ENCODE peak calls at places on chromosomes 13 and 19, in seven cellular contexts. One of them, this sample, is unnamed. For H3K4me1, the result is how much of the 10 kb centered on the place peaks cover.

GRCh38 chr19:33000910-33001309 is 28.9 kb downstream of the FAAP24 start:
- DNase-seq in CD8-positive, alpha-beta memory T cell: no peak
- DNase-seq in neural progenitor cell: no peak
- DNase-seq in IMR-90: no peak
- DNase-seq in uterus: no peak
- DNase-seq in transverse colon: no peak
- DNase-seq in hepatocyte: no peak
- DNase-seq in this sample: no peak

GRCh38 chr13:44148159-44148929 is 225.3 kb upstream of the SERP2 start:
- DNase-seq in CD8-positive, alpha-beta memory T cell: no peak
- DNase-seq in neural progenitor cell: peak
- DNase-seq in IMR-90: peak
- DNase-seq in uterus: no peak
- DNase-seq in transverse colon: no peak
- DNase-seq in hepatocyte: no peak
- DNase-seq in this sample: no peak

GRCh38 chr13:26132756-26133155 is 80.9 kb upstream of the SHISA2 start:
- DNase-seq in CD8-positive, alpha-beta memory T cell: no peak
- DNase-seq in neural progenitor cell: peak
- DNase-seq in IMR-90: peak
- DNase-seq in uterus: no peak
- DNase-seq in transverse colon: no peak
- DNase-seq in hepatocyte: no peak
- DNase-seq in this sample: no peak

GRCh38 chr13:101416181-101417042 is at the start of gene NALCN:
- DNase-seq in CD8-positive, alpha-beta memory T cell: no peak
- DNase-seq in neural progenitor cell: peak
- DNase-seq in IMR-90: no peak
- DNase-seq in uterus: no peak
- DNase-seq in transverse colon: no peak
- DNase-seq in hepatocyte: peak
- DNase-seq in this sample: no peak

GRCh38 chr19:46369817-46370216 is 22.9 kb downstream of the PPP5C start:
- DNase-seq in CD8-positive, alpha-beta memory T cell: no peak
- DNase-seq in neural progenitor cell: no peak
- DNase-seq in IMR-90: peak
- DNase-seq in uterus: no peak
- DNase-seq in transverse colon: no peak
- DNase-seq in hepatocyte: no peak
- DNase-seq in this sample: no peak

GRCh38 chr19:4354897-4355296 is 11.5 kb downstream of the MPND start:
- DNase-seq in CD8-positive, alpha-beta memory T cell: no peak
- DNase-seq in neural progenitor cell: no peak
- DNase-seq in IMR-90: no peak
- DNase-seq in uterus: no peak
- DNase-seq in transverse colon: no peak
- DNase-seq in hepatocyte: peak
- DNase-seq in this sample: no peak

GRCh38 chr19:17860993-17861360 is 1.3 kb downstream of the RPL18A start:
- DNase-seq in CD8-positive, alpha-beta memory T cell: no peak
- DNase-seq in neural progenitor cell: no peak
- DNase-seq in IMR-90: peak
- DNase-seq in uterus: no peak
- DNase-seq in transverse colon: no peak
- DNase-seq in hepatocyte: no peak
- DNase-seq in this sample: no peak

GRCh38 chr19:51751655-51752054 is at the start of gene FPR1:
- DNase-seq in CD8-positive, alpha-beta memory T cell: no peak
- DNase-seq in neural progenitor cell: no peak
- DNase-seq in IMR-90: no peak
- DNase-seq in uterus: no peak
- DNase-seq in transverse colon: no peak
- DNase-seq in hepatocyte: no peak
- DNase-seq in this sample: no peak

GRCh38 chr13:114146629-114147028 is 14.2 kb upstream of the RASA3 start:
- DNase-seq in CD8-positive, alpha-beta memory T cell: peak
- DNase-seq in neural progenitor cell: peak
- DNase-seq in IMR-90: no peak
- DNase-seq in uterus: no peak
- DNase-seq in transverse colon: no peak
- DNase-seq in hepatocyte: no peak
- DNase-seq in this sample: no peak

GRCh38 chr19:51508059-51508733 is 6.6 kb upstream of the SIGLEC12 start:
- DNase-seq in CD8-positive, alpha-beta memory T cell: no peak
- DNase-seq in neural progenitor cell: no peak
- DNase-seq in IMR-90: no peak
- DNase-seq in uterus: no peak
- DNase-seq in transverse colon: no peak
- DNase-seq in hepatocyte: no peak
- DNase-seq in this sample: no peak

GRCh38 chr19:5789201-5789795 is 1.7 kb downstream of the DUS3L start:
- DNase-seq in CD8-positive, alpha-beta memory T cell: no peak
- DNase-seq in neural progenitor cell: no peak
- DNase-seq in IMR-90: no peak
- DNase-seq in uterus: no peak
- DNase-seq in transverse colon: no peak
- DNase-seq in hepatocyte: no peak
- DNase-seq in this sample: no peak

DNA sequence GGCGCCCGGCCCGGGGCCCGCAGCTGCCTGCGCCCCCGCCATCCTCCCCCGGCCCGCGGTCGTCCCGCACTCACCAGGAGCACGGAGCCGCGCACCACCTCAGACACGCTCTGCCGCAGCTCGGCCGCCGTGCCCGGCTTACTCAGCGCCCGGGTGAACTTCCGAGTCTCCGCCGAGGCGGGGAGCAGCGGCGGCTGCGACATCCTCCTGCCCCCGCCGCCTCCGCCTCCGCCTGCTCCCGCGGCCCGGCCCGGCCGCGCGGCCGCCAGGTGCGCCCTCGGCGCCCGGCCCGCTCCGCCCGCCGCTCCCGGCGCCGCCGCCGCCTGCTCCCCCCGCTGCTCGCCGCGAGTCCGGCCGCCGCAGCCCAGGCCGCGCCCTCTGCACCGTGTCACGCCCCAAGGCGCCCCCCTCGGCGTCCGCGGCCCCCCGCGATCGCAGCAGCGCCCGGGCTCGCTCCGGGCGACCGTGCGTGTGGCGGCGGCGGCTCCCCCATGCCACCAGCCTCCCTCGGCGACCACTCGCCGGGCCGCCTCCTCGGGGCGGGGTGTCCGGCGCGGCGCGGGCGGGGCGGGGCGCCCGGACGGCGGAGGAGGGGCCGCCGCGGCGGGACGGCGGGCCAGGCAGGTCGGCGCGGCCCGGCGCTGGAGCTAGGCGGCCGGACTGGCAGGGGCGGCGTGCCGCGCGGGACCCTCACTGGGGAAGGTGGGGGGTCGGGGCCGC is 108.4 kb upstream of the DOCK9 start:
- DNase-seq in CD8-positive, alpha-beta memory T cell: peak
- DNase-seq in neural progenitor cell: peak
- DNase-seq in IMR-90: peak
- DNase-seq in uterus: peak
- DNase-seq in transverse colon: peak
- DNase-seq in hepatocyte: peak
- DNase-seq in this sample: peak
- H3K27ac ChIP-seq in CD8-positive, alpha-beta memory T cell: peak
- H3K27ac ChIP-seq in neural progenitor cell: no peak
- H3K27ac ChIP-seq in IMR-90: no peak
- H3K27ac ChIP-seq in uterus: peak
- H3K27ac ChIP-seq in transverse colon: peak
- H3K27ac ChIP-seq in hepatocyte: peak
- H3K27ac ChIP-seq in this sample: peak

DNA sequence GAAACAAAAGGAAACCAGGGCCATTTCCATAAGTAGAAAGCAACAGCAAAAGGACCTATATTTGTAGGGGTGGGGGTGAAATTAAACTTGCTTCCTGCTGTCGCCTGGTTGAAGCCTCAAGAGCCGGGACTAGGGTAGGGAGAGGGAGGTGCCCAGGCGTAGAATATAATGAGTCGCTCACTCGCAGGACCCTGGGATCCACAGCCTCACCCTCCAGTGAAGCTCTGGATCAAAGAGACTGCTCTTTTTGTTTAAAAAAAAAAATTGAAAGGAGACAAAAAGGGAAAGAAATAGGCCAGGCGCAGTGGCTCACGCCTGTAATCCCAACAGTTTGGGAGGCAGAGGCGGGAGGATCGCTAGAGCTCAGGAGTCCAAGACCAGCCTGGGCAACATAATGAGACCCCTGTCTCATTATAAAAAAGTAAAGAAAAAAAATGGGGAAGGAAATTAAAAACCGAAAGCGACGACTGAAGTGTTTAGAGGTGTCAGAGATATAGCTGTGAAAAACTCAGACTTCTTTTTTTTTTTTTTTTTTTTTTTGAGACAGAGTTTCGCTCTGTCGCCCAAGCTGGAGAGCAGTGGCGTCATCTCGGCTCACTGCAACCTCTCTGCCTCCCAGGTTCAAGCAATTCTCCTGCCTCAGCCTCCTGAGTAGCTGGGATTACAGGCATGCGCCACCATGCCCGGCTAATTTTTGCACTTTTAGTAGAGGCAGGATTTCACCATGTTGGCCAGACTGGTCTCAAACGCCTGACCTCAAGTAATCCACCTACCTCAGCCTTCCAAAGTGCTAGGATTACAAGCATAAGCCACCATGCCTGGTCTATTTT is 10.9 kb upstream of the ADGRE5 start:
- DNase-seq in CD8-positive, alpha-beta memory T cell: peak
- DNase-seq in neural progenitor cell: no peak
- DNase-seq in IMR-90: no peak
- DNase-seq in uterus: no peak
- DNase-seq in transverse colon: no peak
- DNase-seq in hepatocyte: no peak
- DNase-seq in this sample: peak
- H3K4me1 ChIP-seq in CD8-positive, alpha-beta memory T cell: half or more
- H3K4me1 ChIP-seq in neural progenitor cell: under half
- H3K4me1 ChIP-seq in IMR-90: under half
- H3K4me1 ChIP-seq in uterus: under half
- H3K4me1 ChIP-seq in transverse colon: under half
- H3K4me1 ChIP-seq in hepatocyte: under half
- H3K4me1 ChIP-seq in this sample: half or more

DNA sequence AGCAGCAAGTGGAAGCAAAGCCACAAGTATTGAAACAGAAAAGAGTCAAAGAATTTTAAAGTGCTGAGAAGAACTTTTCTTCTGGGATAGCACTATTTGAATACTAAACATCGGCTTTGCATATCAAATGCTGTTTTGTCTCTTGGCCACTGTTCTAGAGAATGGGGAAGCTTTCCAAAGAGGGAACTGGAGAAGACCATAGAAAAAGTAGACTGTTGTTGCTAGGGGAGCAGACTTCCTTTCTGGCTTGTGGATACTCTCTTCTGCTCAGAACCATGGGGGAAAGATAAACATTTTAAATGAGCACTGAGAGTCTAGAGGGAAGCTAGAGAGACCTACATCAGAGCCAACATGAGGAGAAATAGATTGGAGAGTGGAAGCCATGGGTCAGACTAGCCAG is 315.7 kb downstream of the KCTD12 start:
- DNase-seq in CD8-positive, alpha-beta memory T cell: no peak
- DNase-seq in neural progenitor cell: no peak
- DNase-seq in IMR-90: no peak
- DNase-seq in uterus: no peak
- DNase-seq in transverse colon: no peak
- DNase-seq in hepatocyte: no peak
- DNase-seq in this sample: no peak
- H3K27ac ChIP-seq in CD8-positive, alpha-beta memory T cell: no peak
- H3K27ac ChIP-seq in neural progenitor cell: no peak
- H3K27ac ChIP-seq in IMR-90: no peak
- H3K27ac ChIP-seq in uterus: no peak
- H3K27ac ChIP-seq in transverse colon: no peak
- H3K27ac ChIP-seq in hepatocyte: no peak
- H3K27ac ChIP-seq in this sample: no peak

GRCh38 chr19:30360378-30361106 is 11.6 kb upstream of the ZNF536 start:
- DNase-seq in CD8-positive, alpha-beta memory T cell: no peak
- DNase-seq in neural progenitor cell: peak
- DNase-seq in IMR-90: no peak
- DNase-seq in uterus: no peak
- DNase-seq in transverse colon: no peak
- DNase-seq in hepatocyte: no peak
- DNase-seq in this sample: no peak
- H3K4me1 ChIP-seq in CD8-positive, alpha-beta memory T cell: under half
- H3K4me1 ChIP-seq in neural progenitor cell: under half
- H3K4me1 ChIP-seq in IMR-90: under half
- H3K4me1 ChIP-seq in uterus: under half
- H3K4me1 ChIP-seq in transverse colon: under half
- H3K4me1 ChIP-seq in hepatocyte: under half
- H3K4me1 ChIP-seq in this sample: under half

GRCh38 chr19:2983351-2984195 is 6.2 kb downstream of the TLE6 start:
- DNase-seq in CD8-positive, alpha-beta memory T cell: no peak
- DNase-seq in neural progenitor cell: peak
- DNase-seq in IMR-90: peak
- DNase-seq in uterus: peak
- DNase-seq in transverse colon: peak
- DNase-seq in hepatocyte: peak
- DNase-seq in this sample: no peak

GRCh38 chr19:2984196-2984490 is 6.8 kb downstream of the TLE6 start:
- DNase-seq in CD8-positive, alpha-beta memory T cell: no peak
- DNase-seq in neural progenitor cell: no peak
- DNase-seq in IMR-90: no peak
- DNase-seq in uterus: no peak
- DNase-seq in transverse colon: no peak
- DNase-seq in hepatocyte: no peak
- DNase-seq in this sample: no peak

GRCh38 chr19:2988568-2988967 is 11.2 kb downstream of the TLE6 start:
- DNase-seq in CD8-positive, alpha-beta memory T cell: no peak
- DNase-seq in neural progenitor cell: no peak
- DNase-seq in IMR-90: no peak
- DNase-seq in uterus: no peak
- DNase-seq in transverse colon: no peak
- DNase-seq in hepatocyte: no peak
- DNase-seq in this sample: no peak

GRCh38 chr19:2989236-2989946 is 12.0 kb downstream of the TLE6 start:
- DNase-seq in CD8-positive, alpha-beta memory T cell: no peak
- DNase-seq in neural progenitor cell: no peak
- DNase-seq in IMR-90: no peak
- DNase-seq in uterus: no peak
- DNase-seq in transverse colon: no peak
- DNase-seq in hepatocyte: no peak
- DNase-seq in this sample: no peak

GRCh38 chr19:2986951-2987491 is 9.7 kb downstream of the TLE6 start:
- DNase-seq in CD8-positive, alpha-beta memory T cell: no peak
- DNase-seq in neural progenitor cell: peak
- DNase-seq in IMR-90: no peak
- DNase-seq in uterus: no peak
- DNase-seq in transverse colon: no peak
- DNase-seq in hepatocyte: no peak
- DNase-seq in this sample: no peak
- H3K27ac ChIP-seq in CD8-positive, alpha-beta memory T cell: no peak
- H3K27ac ChIP-seq in neural progenitor cell: no peak
- H3K27ac ChIP-seq in IMR-90: no peak
- H3K27ac ChIP-seq in uterus: no peak
- H3K27ac ChIP-seq in transverse colon: no peak
- H3K27ac ChIP-seq in hepatocyte: no peak
- H3K27ac ChIP-seq in this sample: no peak

This sample was measured in effector memory CD4-positive, alpha-beta T cell.